ENCODE peak calls at places on chromosomes 6 and 20, in eight cellular contexts. H is fibroblast of pulmonary artery, Q is astrocyte, L is GM06990, P is foreskin fibroblast, N is SK-N-SH, A is mucosa of descending colon, Y is prostate gland. W is an unnamed sample.

GRCh38 chr6:26473758-26474438 is 16.1 kb downstream of the BTN2A1 start:
- DNase-seq in H (peak; percentile 98), Q (peak; percentile 95), L (peak; percentile 79), P (peak; percentile 96), N (peak; percentile 75), A (peak; percentile 78), Y (peak; percentile 84), W (peak; percentile 25)

GRCh38 chr20:17431621-17432364 is 99.4 kb downstream of the BFSP1 start:
- DNase-seq in H (peak; percentile 61), Q (peak; percentile 10), L (no peak), P (peak; percentile 79), N (peak; percentile 69), A (peak; percentile 46), Y (peak; percentile 33), W (peak; percentile 73)

GRCh38 chr6:144675231-144675861 is 390.2 kb downstream of the UTRN start:
- DNase-seq in H (peak; percentile 65), Q (peak; percentile 81), L (no peak), P (peak; percentile 36), N (no peak), A (peak; percentile 27), Y (no peak), W (no peak)

GRCh38 chr6:17169291-17169690 is 67.4 kb downstream of the STMND1 start:
- DNase-seq in H (peak; percentile 8), Q (no peak), L (no peak), P (no peak), N (no peak), A (no peak), Y (no peak), W (no peak)

GRCh38 chr6:19719691-19720127 is 117.5 kb upstream of the ID4 start:
- DNase-seq in H (peak; percentile 39), Q (peak; percentile 77), L (no peak), P (peak; percentile 78), N (peak; percentile 15), A (no peak), Y (no peak), W (peak; percentile 83)

GRCh38 chr20:25012616-25013189 is 20.2 kb upstream of the APMAP start:
- DNase-seq in H (no peak), Q (no peak), L (no peak), P (no peak), N (no peak), A (no peak), Y (no peak), W (no peak)

GRCh38 chr6:43368517-43369160 is 808 bp downstream of the ZNF318 start:
- DNase-seq in H (peak; percentile 49), Q (peak; percentile 34), L (peak; percentile 32), P (peak; percentile 72), N (peak; percentile 74), A (peak; percentile 65), Y (peak; percentile 15), W (peak; percentile 88)

GRCh38 chr6:119643866-119644265 is 294.3 kb upstream of the MAN1A1 start:
- DNase-seq in H (no peak), Q (peak; percentile 23), L (no peak), P (no peak), N (no peak), A (no peak), Y (no peak), W (no peak)

GRCh38 chr20:1263853-1264252 is 2.2 kb upstream of the SNPH start:
- DNase-seq in H (peak; percentile 35), Q (peak; percentile 16), L (no peak), P (peak; percentile 69), N (no peak), A (no peak), Y (no peak), W (no peak)

GRCh38 chr6:26273673-26274595 is 91.1 kb upstream of the BTN3A2 start:
- DNase-seq in H (no peak), Q (peak; percentile 13), L (peak; percentile 61), P (peak; percentile 49), N (no peak), A (no peak), Y (no peak), W (no peak)

GRCh38 chr6:38482466-38482865 is 157.3 kb downstream of the BTBD9 start:
- DNase-seq in H (no peak), Q (peak; percentile 62), L (no peak), P (peak; percentile 26), N (peak; percentile 18), A (no peak), Y (no peak), W (no peak)

GRCh38 chr20:36768768-36769430 is 4.7 kb downstream of the DSN1 start:
- DNase-seq in H (no peak), Q (no peak), L (no peak), P (peak; percentile 56), N (no peak), A (no peak), Y (no peak), W (no peak)

GRCh38 chr6:54958446-54958845 is 111.9 kb downstream of the FAM83B start:
- DNase-seq in H (no peak), Q (no peak), L (no peak), P (no peak), N (no peak), A (no peak), Y (no peak), W (no peak)

GRCh38 chr6:153328194-153328593 is 197.1 kb upstream of the RGS17 start:
- DNase-seq in H (no peak), Q (no peak), L (no peak), P (no peak), N (no peak), A (no peak), Y (no peak), W (no peak)

GRCh38 chr6:157405986-157406385 is 25.0 kb downstream of the ZDHHC14 start:
- DNase-seq in H (peak; percentile 82), Q (peak; percentile 59), L (no peak), P (peak; percentile 14), N (no peak), A (no peak), Y (no peak), W (no peak)

GRCh38 chr6:96878101-96878500 is 19.6 kb downstream of the NDUFAF4 start:
- DNase-seq in H (no peak), Q (peak; percentile 46), L (no peak), P (no peak), N (no peak), A (no peak), Y (no peak), W (no peak)

GRCh38 chr6:30544666-30545272 is 11.5 kb downstream of the GNL1 start:
- DNase-seq in H (peak; percentile 78), Q (peak; percentile 56), L (no peak), P (peak; percentile 84), N (peak; percentile 60), A (no peak), Y (no peak), W (no peak)

GRCh38 chr6:159608961-159609673 is 83.9 kb downstream of the SOD2 start:
- DNase-seq in H (peak; percentile 45), Q (peak; percentile 25), L (no peak), P (peak; percentile 62), N (no peak), A (no peak), Y (no peak), W (no peak)

GRCh38 chr6:163820745-163821456 is 406.4 kb downstream of the QKI start:
- DNase-seq in H (no peak), Q (no peak), L (no peak), P (no peak), N (peak; percentile 70), A (no peak), Y (no peak), W (peak; percentile 33)

GRCh38 chr6:34130870-34131269 is 15.0 kb downstream of the GRM4 start:
- DNase-seq in H (no peak), Q (no peak), L (no peak), P (no peak), N (no peak), A (no peak), Y (no peak), W (no peak)

GRCh38 chr6:127566671-127567070 is 10.3 kb upstream of the C6orf58 start:
- DNase-seq in H (no peak), Q (peak; percentile 83), L (no peak), P (no peak), N (no peak), A (no peak), Y (no peak), W (no peak)

DNA sequence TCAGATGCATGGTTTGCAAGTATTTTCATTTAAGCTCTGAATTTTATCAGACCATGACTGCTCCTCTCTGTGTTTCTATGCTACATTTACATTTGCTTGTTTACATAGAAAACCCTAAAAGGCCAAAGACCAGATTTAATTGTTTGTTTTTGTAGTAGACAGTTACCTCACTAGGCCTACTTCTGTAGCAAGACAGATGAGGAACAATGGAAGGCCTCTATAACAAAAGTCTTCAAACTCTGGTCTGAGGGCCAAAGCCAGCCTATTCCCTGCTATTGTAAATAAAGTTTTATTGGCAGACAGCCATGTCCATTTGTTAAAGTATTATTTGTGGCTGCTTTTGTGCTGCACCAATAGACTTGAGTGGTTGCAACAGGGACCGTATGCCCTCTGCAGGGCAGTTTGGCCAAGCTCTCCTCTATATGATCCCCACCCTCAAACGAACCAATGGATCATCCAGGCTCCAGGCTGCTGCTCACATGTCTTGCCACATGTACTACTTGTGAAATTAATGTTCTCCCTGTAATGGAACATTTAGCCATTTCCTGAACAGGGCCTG is 182.0 kb downstream of the DOK5 start:
- DNase-seq in H (peak; percentile 10), Q (no peak), L (no peak), P (no peak), N (no peak), A (no peak), Y (no peak), W (no peak)
- TF ChIP-seq CTCF in H (no peak), Q (no peak), L (peak; percentile 6), P (no peak), N (no peak), A (no peak), Y (no peak), W (no peak)

GRCh38 chr6:165556116-165556843 is 106.8 kb downstream of the PDE10A start:
- DNase-seq in H (peak; percentile 65), Q (peak; percentile 6), L (no peak), P (no peak), N (no peak), A (no peak), Y (peak; percentile 72), W (no peak)
- TF ChIP-seq CTCF in H (no peak), Q (no peak), L (no peak), P (no peak), N (no peak), A (no peak), Y (no peak), W (no peak)

GRCh38 chr20:35604444-35604750 is 11.2 kb upstream of the SPAG4 start:
- DNase-seq in H (no peak), Q (no peak), L (no peak), P (no peak), N (peak; percentile 45), A (peak; percentile 73), Y (no peak), W (no peak)
- TF ChIP-seq CTCF in H (peak; percentile 35), Q (peak; percentile 5), L (peak; percentile 59), P (peak; percentile 29), N (peak; percentile 45), A (peak; percentile 11), Y (no peak), W (no peak)

DNA sequence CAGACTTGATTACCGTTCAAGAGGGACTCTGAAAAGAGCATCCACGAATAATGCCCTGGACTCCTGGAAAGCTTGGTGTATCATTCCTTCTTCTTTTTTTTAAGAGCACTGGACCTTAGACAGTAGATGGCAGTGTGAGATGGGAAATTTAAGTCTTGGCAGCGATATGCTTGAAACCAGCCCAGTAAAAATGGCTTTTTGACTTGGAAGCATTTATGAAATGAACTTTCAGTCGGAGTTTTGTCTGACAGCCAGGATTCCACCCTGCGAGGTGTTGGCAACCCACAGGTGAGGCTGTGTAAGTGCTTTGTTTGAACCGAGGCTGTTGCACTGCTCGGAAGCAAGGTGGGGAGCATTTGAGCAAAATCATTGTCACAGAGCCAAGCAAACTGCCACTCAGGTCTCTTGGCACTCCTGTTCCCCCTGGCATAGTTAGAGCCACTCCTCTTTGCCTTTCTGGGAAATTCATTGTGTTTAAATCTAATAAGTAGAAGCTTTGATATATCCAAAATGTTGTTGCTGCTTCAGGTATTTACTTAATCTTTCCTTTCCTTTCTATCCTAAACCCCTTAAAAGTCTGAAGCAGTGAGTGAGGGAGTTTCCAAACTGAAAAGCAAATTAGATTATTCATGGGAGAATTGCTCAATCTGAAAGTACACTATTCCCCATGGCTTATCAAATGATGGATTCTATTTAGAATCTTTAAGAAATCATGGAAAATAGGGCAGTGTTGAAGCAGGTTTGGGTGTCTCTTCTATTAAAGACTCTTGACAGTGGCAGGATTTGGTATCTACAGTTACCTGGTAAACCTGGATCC is 272.8 kb upstream of the SLC35B3 start:
- DNase-seq in H (peak; percentile 4), Q (no peak), L (no peak), P (peak; percentile 80), N (no peak), A (peak; percentile 22), Y (peak; percentile 81), W (no peak)
- TF ChIP-seq CTCF in H (no peak), Q (peak; percentile 19), L (peak; percentile 21), P (peak; percentile 21), N (no peak), A (no peak), Y (no peak), W (no peak)